ENCODE peak calls at places on chromosome 17, in five cellular contexts. One of them, this sample, is unnamed.

GRCh38 chr17:78774456-78774855 is 7.6 kb downstream of the CYTH1 start:
- DNase-seq in CD4-positive, alpha-beta T cell: no peak
- DNase-seq in fibroblast of the conjunctiva: no peak
- DNase-seq in NCI-H1105: no peak
- DNase-seq in heart right ventricle: no peak
- DNase-seq in this sample: no peak

GRCh38 chr17:50765454-50766221 is 1.7 kb downstream of the ANKRD40CL start:
- DNase-seq in CD4-positive, alpha-beta T cell: no peak
- DNase-seq in NCI-H1105: no peak
- DNase-seq in fibroblast of the conjunctiva: no peak
- DNase-seq in heart right ventricle: no peak
- DNase-seq in this sample: no peak

GRCh38 chr17:47665655-47666054 is 15.9 kb downstream of the KPNB1 start:
- DNase-seq in CD4-positive, alpha-beta T cell: no peak
- DNase-seq in NCI-H1105: no peak
- DNase-seq in heart right ventricle: no peak
- DNase-seq in fibroblast of the conjunctiva: no peak
- DNase-seq in this sample: no peak

GRCh38 chr17:77409282-77410161 is 268.8 kb downstream of the SEC14L1 start:
- DNase-seq in heart right ventricle: peak
- DNase-seq in CD4-positive, alpha-beta T cell: peak
- DNase-seq in NCI-H1105: no peak
- DNase-seq in fibroblast of the conjunctiva: no peak
- DNase-seq in this sample: no peak

GRCh38 chr17:66716236-66717026 is 118.5 kb upstream of the CACNG5 start:
- DNase-seq in fibroblast of the conjunctiva: no peak
- DNase-seq in CD4-positive, alpha-beta T cell: no peak
- DNase-seq in heart right ventricle: no peak
- DNase-seq in NCI-H1105: peak
- DNase-seq in this sample: no peak

GRCh38 chr17:38742431-38743308 is 5.5 kb downstream of the PCGF2 start:
- DNase-seq in fibroblast of the conjunctiva: peak
- DNase-seq in NCI-H1105: peak
- DNase-seq in heart right ventricle: peak
- DNase-seq in CD4-positive, alpha-beta T cell: no peak
- DNase-seq in this sample: peak

GRCh38 chr17:40016692-40017000 is 1.4 kb downstream of the CSF3 start:
- DNase-seq in fibroblast of the conjunctiva: no peak
- DNase-seq in CD4-positive, alpha-beta T cell: no peak
- DNase-seq in NCI-H1105: no peak
- DNase-seq in heart right ventricle: no peak
- DNase-seq in this sample: no peak

GRCh38 chr17:33292184-33292980 is 713 bp downstream of the ASIC2 start:
- DNase-seq in NCI-H1105: peak
- DNase-seq in heart right ventricle: no peak
- DNase-seq in CD4-positive, alpha-beta T cell: no peak
- DNase-seq in fibroblast of the conjunctiva: no peak
- DNase-seq in this sample: no peak

GRCh38 chr17:82551779-82552457 is 32.4 kb downstream of the FOXK2 start:
- DNase-seq in NCI-H1105: peak
- DNase-seq in CD4-positive, alpha-beta T cell: peak
- DNase-seq in fibroblast of the conjunctiva: peak
- DNase-seq in heart right ventricle: peak
- DNase-seq in this sample: no peak

GRCh38 chr17:37220609-37220953 is 155.2 kb upstream of the C17orf78 start:
- DNase-seq in NCI-H1105: peak
- DNase-seq in heart right ventricle: no peak
- DNase-seq in fibroblast of the conjunctiva: no peak
- DNase-seq in CD4-positive, alpha-beta T cell: no peak
- DNase-seq in this sample: peak